ENCODE peak calls at places on chromosomes 4 and X, in nine cellular contexts. K is IMR-90; U is DND-41; M is neural progenitor cell; P is left ventricle myocardium inferior; L is H1; R is CD8-positive, alpha-beta T cell; A is GM23338; B is upper lobe of right lung. W is an unnamed sample.

GRCh38 chr4:107548211-107548905 is 171.7 kb downstream of the PAPSS1 start:
- DNase-seq in K (peak; percentile 10), U (no peak), M (peak; percentile 8), P (no peak), L (no peak), R (no peak), A (peak; percentile 51), B (no peak), W (no peak)

GRCh38 chr4:167930171-167930570 is 162.2 kb upstream of the ANXA10 start:
- DNase-seq in K (no peak), U (no peak), M (peak; percentile 55), P (no peak), L (peak; percentile 25), R (no peak), A (peak; percentile 59), B (no peak), W (no peak)

GRCh38 chr4:156677136-156677535 is 294.5 kb downstream of the PDGFC start:
- DNase-seq in K (no peak), U (no peak), M (peak; percentile 63), P (no peak), L (peak; percentile 2), R (no peak), A (peak; percentile 80), B (no peak), W (no peak)

GRCh38 chrX:155747520-155747919 is 133.6 kb upstream of the VAMP7 start:
- DNase-seq in K (no peak), U (no peak), M (no peak), P (peak; percentile 25), L (no peak), R (no peak), A (no peak), B (no peak), W (peak; percentile 38)

GRCh38 chr4:118790544-118790943 is 45.4 kb downstream of the SEC24D start:
- DNase-seq in K (no peak), U (no peak), M (no peak), P (no peak), L (no peak), R (no peak), A (no peak), B (no peak), W (no peak)

GRCh38 chr4:116385583-116385982 is 699.8 kb downstream of the TRAM1L1 start:
- DNase-seq in K (no peak), U (no peak), M (no peak), P (no peak), L (no peak), R (no peak), A (no peak), B (no peak), W (no peak)

GRCh38 chr4:98793658-98794057 is 135.2 kb upstream of the TSPAN5 start:
- DNase-seq in K (no peak), U (no peak), M (no peak), P (no peak), L (no peak), R (no peak), A (no peak), B (no peak), W (no peak)

GRCh38 chr4:119040711-119041185 is 94.9 kb upstream of the MYOZ2 start:
- DNase-seq in K (peak; percentile 93), U (no peak), M (peak; percentile 65), P (no peak), L (no peak), R (no peak), A (peak; percentile 62), B (no peak), W (no peak)

GRCh38 chrX:150360331-150360730 is 2.8 kb upstream of the MAMLD1 start:
- DNase-seq in K (no peak), U (no peak), M (no peak), P (no peak), L (no peak), R (peak; percentile 41), A (no peak), B (no peak), W (no peak)

GRCh38 chr4:114642173-114642780 is 43.7 kb downstream of the UGT8 start:
- DNase-seq in K (no peak), U (no peak), M (no peak), P (no peak), L (no peak), R (no peak), A (no peak), B (no peak), W (no peak)

GRCh38 chrX:95956780-95957179 is 727.9 kb upstream of the DIAPH2 start:
- DNase-seq in K (no peak), U (no peak), M (no peak), P (no peak), L (no peak), R (no peak), A (peak; percentile 50), B (no peak), W (no peak)

GRCh38 chr4:168908093-168908492 is 102.0 kb downstream of the CBR4 start:
- DNase-seq in K (peak; percentile 69), U (no peak), M (no peak), P (no peak), L (no peak), R (no peak), A (no peak), B (no peak), W (no peak)

GRCh38 chrX:107787827-107788226 is 10.3 kb downstream of the NCBP2L start:
- DNase-seq in K (no peak), U (no peak), M (no peak), P (no peak), L (no peak), R (no peak), A (no peak), B (no peak), W (no peak)

GRCh38 chrX:31154941-31155340 is 83.1 kb upstream of the FTHL17 start:
- DNase-seq in K (no peak), U (no peak), M (no peak), P (no peak), L (no peak), R (no peak), A (no peak), B (no peak), W (no peak)

GRCh38 chrX:144791298-144791697 is 456.0 kb upstream of the SPANXN1 start:
- DNase-seq in K (no peak), U (no peak), M (peak; percentile 45), P (no peak), L (no peak), R (no peak), A (no peak), B (no peak), W (no peak)

DNA sequence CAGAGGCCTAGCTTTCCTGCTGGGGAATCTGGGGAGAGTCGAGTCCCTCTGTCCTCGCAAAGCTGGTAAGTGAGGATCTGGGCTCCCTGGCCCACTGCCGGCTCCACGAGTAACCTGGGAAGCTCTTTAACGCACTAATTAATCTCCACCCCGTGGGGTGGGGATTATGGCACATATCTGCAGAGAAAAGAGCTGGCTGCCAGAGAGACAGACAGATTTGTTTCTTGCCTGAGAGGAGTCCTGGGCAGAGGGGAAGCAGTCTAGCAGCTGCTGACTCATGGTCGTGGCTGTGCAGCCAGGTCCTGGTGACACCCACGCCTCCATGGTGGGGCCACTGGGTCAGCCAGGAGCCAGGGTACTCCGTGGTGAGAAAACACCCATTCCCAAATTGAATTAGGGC is 14.0 kb downstream of the SORCS2 start:
- DNase-seq in K (peak; percentile 76), U (no peak), M (peak; percentile 60), P (peak; percentile 44), L (no peak), R (no peak), A (no peak), B (no peak), W (no peak)
- H3K4me3 ChIP-seq in K (no peak overlapping the region), U (no peak overlapping the region), M (no peak overlapping the region), P (no peak overlapping the region), L (no peak overlapping the region), R (no peak overlapping the region), A (no peak overlapping the region), B (no peak overlapping the region), W (no peak overlapping the region)

DNA sequence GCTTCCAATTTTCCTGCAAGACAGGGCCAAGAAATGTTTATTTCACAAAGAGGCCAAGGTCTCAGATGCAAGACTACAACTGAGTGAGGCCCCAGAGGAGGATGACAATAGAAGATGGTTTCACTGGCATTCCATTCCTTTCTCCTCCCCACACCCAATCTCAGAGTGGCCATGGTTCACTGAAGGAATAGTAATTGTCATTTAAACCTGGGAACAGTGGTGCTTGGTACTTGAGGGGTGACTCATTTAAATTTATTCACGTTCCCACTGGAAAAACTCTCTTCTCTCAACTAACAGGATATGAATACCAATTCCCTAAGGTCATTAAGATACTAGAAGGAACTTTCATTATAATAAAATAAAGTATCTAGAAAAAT is 35.3 kb upstream of the CXCL8 start:
- DNase-seq in K (peak; percentile 81), U (no peak), M (peak; percentile 7), P (no peak), L (no peak), R (no peak), A (peak; percentile 73), B (no peak), W (no peak)
- H3K4me1 ChIP-seq in K (peaks cover 20% of the 10 kb centered on the region), U (peaks cover 19% of the 10 kb centered on the region), M (no peaks in the 10 kb centered on the region), P (peaks cover 21% of the 10 kb centered on the region), L (no peaks in the 10 kb centered on the region), R (no peaks in the 10 kb centered on the region), A (peaks cover 24% of the 10 kb centered on the region), B (peaks cover 32% of the 10 kb centered on the region), W (peaks cover 22% of the 10 kb centered on the region)

GRCh38 chr4:86815653-86816052 is 33.5 kb downstream of the SLC10A6 start:
- DNase-seq in K (no peak), U (no peak), M (no peak), P (no peak), L (no peak), R (no peak), A (no peak), B (no peak), W (no peak)

GRCh38 chr4:86816463-86817107 is 32.6 kb downstream of the SLC10A6 start:
- DNase-seq in K (peak; percentile 24), U (no peak), M (no peak), P (peak; percentile 30), L (no peak), R (no peak), A (no peak), B (no peak), W (peak; percentile 58)

GRCh38 chr4:86822136-86822535 is 27.0 kb downstream of the SLC10A6 start:
- DNase-seq in K (peak; percentile 63), U (no peak), M (no peak), P (no peak), L (no peak), R (no peak), A (no peak), B (no peak), W (no peak)

GRCh38 chr4:86818845-86819244 is 30.3 kb downstream of the SLC10A6 start:
- DNase-seq in K (no peak), U (no peak), M (no peak), P (no peak), L (no peak), R (no peak), A (peak; percentile 54), B (no peak), W (no peak)

GRCh38 chr4:86818211-86818610 is 31.0 kb downstream of the SLC10A6 start:
- DNase-seq in K (peak; percentile 58), U (no peak), M (no peak), P (no peak), L (no peak), R (no peak), A (no peak), B (no peak), W (no peak)
- H3K27ac ChIP-seq in K (no peak overlapping the region), U (no peak overlapping the region), M (no peak overlapping the region), P (no peak overlapping the region), L (no peak overlapping the region), R (no peak overlapping the region), A (peak overlapping the region; percentile 0), B (no peak overlapping the region), W (no peak overlapping the region)

DNA sequence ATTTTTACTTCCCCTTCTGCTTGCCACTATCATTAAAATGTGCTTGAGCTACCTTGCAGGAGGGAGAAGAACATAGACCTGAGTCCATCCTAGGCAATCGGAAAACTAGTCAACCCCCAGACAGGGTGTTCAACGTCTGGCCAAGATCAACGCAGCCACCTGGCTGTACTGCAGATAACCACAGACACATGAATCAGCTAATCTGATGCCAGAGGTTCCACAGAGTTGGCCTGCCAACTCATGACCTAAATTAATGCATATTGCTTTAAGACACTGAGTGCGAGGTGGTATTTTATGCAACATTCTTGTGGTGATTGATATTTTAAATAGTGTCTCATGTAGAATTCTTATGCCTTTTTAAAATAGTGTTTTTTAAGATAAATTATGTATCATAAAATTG is 1283.8 kb upstream of the PABPC4L start:
- DNase-seq in K (no peak), U (no peak), M (no peak), P (no peak), L (no peak), R (no peak), A (no peak), B (no peak), W (no peak)
- H3K4me3 ChIP-seq in K (no peak overlapping the region), U (no peak overlapping the region), M (no peak overlapping the region), P (no peak overlapping the region), L (no peak overlapping the region), R (no peak overlapping the region), A (no peak overlapping the region), B (no peak overlapping the region), W (no peak overlapping the region)